ENCODE peak calls at places on chromosomes 4 and X, in nine cellular contexts. X is osteocyte, K is fibroblast of pulmonary artery, O is psoas muscle, T is cardiac fibroblast, C is fibroblast of mammary gland, Z is cardiac muscle cell, Q is H9, M is hepatocyte. A is an unnamed sample.
A peak's percentile ranks its signal among the peaks of the same experiment; 100 is the strongest.

GRCh38 chr4:157739237-157739636 is 433.6 kb downstream of the GASK1B start:
- DNase-seq in K (peak; percentile 47), O (no peak), X (no peak), C (peak; percentile 58), M (no peak), Z (peak; percentile 10), T (peak; percentile 5), Q (no peak), A (no peak)

GRCh38 chr4:79682161-79682560 is 274.1 kb upstream of the GK2 start:
- DNase-seq in K (no peak), O (no peak), T (no peak), Q (no peak), Z (no peak), M (no peak), X (no peak), C (no peak), A (no peak)

GRCh38 chr4:138960175-138960710 is 55.3 kb upstream of the NOCT start:
- DNase-seq in X (no peak), Q (no peak), K (no peak), T (no peak), O (no peak), Z (no peak), C (no peak), M (no peak), A (no peak)

GRCh38 chrX:153816821-153817220 is 13.5 kb downstream of the PDZD4 start:
- DNase-seq in K (no peak), Z (peak; percentile 6), O (no peak), X (no peak), Q (no peak), T (peak; percentile 8), C (no peak), M (no peak), A (no peak)

GRCh38 chrX:12975999-12976558 is 1.2 kb downstream of the TMSB4X start:
- DNase-seq in T (peak; percentile 69), O (peak; percentile 57), X (no peak), Z (peak; percentile 68), K (peak; percentile 54), M (peak; percentile 75), C (no peak), Q (no peak), A (no peak)

GRCh38 chr4:150600821-150601445 is 19.0 kb downstream of the MAB21L2 start:
- DNase-seq in X (no peak), Z (no peak), Q (no peak), M (no peak), C (no peak), T (no peak), K (no peak), O (no peak), A (no peak)

GRCh38 chr4:121484633-121485032 is 103.8 kb upstream of the QRFPR start:
- DNase-seq in Q (peak; percentile 61), Z (peak; percentile 81), X (no peak), T (peak; percentile 80), K (peak; percentile 78), C (peak; percentile 72), O (no peak), M (peak; percentile 73), A (no peak)

GRCh38 chr4:42816864-42817263 is 75.6 kb upstream of the GRXCR1 start:
- DNase-seq in C (no peak), Z (no peak), T (no peak), M (no peak), O (no peak), K (no peak), X (no peak), Q (no peak), A (no peak)

GRCh38 chr4:161936625-161937133 is 227.1 kb downstream of the FSTL5 start:
- DNase-seq in Q (no peak), M (no peak), O (no peak), Z (peak; percentile 50), T (peak; percentile 23), X (no peak), C (peak; percentile 13), K (peak; percentile 51), A (no peak)

GRCh38 chr4:88975925-88976511 is 81.0 kb downstream of the FAM13A start:
- DNase-seq in K (no peak), O (no peak), Q (no peak), M (no peak), Z (peak; percentile 39), X (no peak), C (peak; percentile 66), T (peak; percentile 25), A (no peak)

GRCh38 chrX:8306296-8306975 is 135.4 kb upstream of the VCX2 start:
- DNase-seq in C (no peak), K (no peak), Z (no peak), O (no peak), T (no peak), X (no peak), M (no peak), Q (no peak), A (no peak)

GRCh38 chrX:46573331-46573895 is at the start of gene CHST7:
- DNase-seq in Q (peak; percentile 78), T (peak; percentile 67), O (peak; percentile 83), K (peak; percentile 61), Z (peak; percentile 79), X (peak; percentile 89), C (peak; percentile 42), M (peak; percentile 68), A (peak; percentile 53)

GRCh38 chrX:46571423-46572294 is 1.9 kb upstream of the CHST7 start:
- DNase-seq in K (no peak), T (no peak), O (no peak), C (no peak), Z (no peak), Q (peak; percentile 28), X (no peak), M (no peak), A (no peak)

GRCh38 chrX:46574337-46574940 is 874 bp downstream of the CHST7 start:
- DNase-seq in M (no peak), Q (peak; percentile 39), O (peak; percentile 64), C (no peak), K (no peak), X (no peak), Z (peak; percentile 37), T (peak; percentile 15), A (no peak)

GRCh38 chrX:46573896-46574336 is 351 bp downstream of the CHST7 start:
- DNase-seq in C (peak; percentile 49), Q (peak; percentile 79), M (peak; percentile 57), K (peak; percentile 59), O (peak; percentile 56), X (no peak), T (peak; percentile 52), Z (peak; percentile 59), A (peak; percentile 46)

DNA sequence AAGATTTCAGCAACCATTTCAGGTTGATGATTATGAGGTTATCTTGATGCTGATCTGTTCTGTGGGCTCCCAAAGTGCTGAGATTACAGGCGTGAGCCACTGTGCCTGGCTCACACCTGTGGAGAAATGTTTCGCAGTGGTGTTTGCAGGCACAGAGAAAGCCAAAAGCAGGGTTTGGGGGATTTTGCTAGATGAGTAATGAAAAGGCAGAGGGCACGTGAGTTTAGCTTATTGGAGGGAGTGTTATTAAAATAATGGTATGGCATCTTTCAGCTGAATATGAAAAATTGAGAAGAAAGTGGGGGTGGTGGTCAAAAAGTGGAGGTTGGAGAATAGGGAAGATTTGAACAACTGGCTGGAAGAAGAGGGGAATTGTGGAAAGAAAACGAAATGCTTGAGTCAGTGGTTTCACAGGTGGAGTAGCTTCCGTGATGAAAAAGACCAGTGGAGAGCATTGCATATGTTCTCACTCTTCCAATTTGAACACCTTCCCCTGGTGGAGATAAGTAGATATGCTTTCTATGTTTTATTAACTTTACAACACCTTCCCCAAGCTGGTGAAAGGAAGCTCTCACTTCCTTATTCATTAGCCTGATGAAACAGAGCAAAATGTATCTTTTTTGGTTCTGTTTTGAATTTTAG is 1.1 kb upstream of the CHST7 start:
- DNase-seq in C (no peak), T (no peak), Q (no peak), X (no peak), Z (no peak), O (no peak), M (no peak), K (no peak), A (no peak)
- TF ChIP-seq CTCF in C (no peak), T (no peak), Q (no peak), X (no peak), Z (no peak), O (no peak), M (no peak), K (peak; percentile 2), A (no peak)

GRCh38 chr4:77819409-77819835 is 254 bp upstream of the CNOT6L start:
- DNase-seq in O (no peak), Q (peak; percentile 32), Z (peak; percentile 27), C (no peak), M (peak; percentile 81), K (peak; percentile 3), T (no peak), X (peak; percentile 85), A (no peak)

GRCh38 chr4:77820836-77821561 is 1.8 kb upstream of the CNOT6L start:
- DNase-seq in M (peak; percentile 11), T (peak; percentile 13), K (peak; percentile 18), X (no peak), Z (peak; percentile 29), Q (no peak), C (peak; percentile 14), O (no peak), A (no peak)

GRCh38 chr4:77818667-77819408 is at the start of gene CNOT6L:
- DNase-seq in Q (peak; percentile 54), C (peak; percentile 68), T (peak; percentile 84), Z (peak; percentile 86), K (peak; percentile 72), O (peak; percentile 85), X (peak; percentile 87), M (peak; percentile 92), A (peak; percentile 82)

GRCh38 chr4:77821775-77822174 is 2.6 kb upstream of the CNOT6L start:
- DNase-seq in O (no peak), Z (no peak), M (no peak), C (no peak), K (no peak), T (no peak), Q (no peak), X (no peak), A (no peak)

GRCh38 chr4:77819836-77820679 is 890 bp upstream of the CNOT6L start:
- DNase-seq in Q (peak; percentile 84), C (peak; percentile 75), M (peak; percentile 97), K (peak; percentile 83), X (peak; percentile 94), T (peak; percentile 87), O (peak; percentile 96), Z (peak; percentile 90), A (peak; percentile 92)
- TF ChIP-seq CTCF in Q (no peak), C (no peak), M (no peak), K (no peak), X (no peak), T (peak; percentile 6), O (no peak), Z (no peak), A (no peak)

GRCh38 chr4:133081246-133081645 is 67.8 kb upstream of the PCDH10 start:
- DNase-seq in X (no peak), Z (no peak), K (peak; percentile 20), C (no peak), M (no peak), Q (no peak), T (no peak), O (no peak), A (no peak)
- TF ChIP-seq CTCF in X (no peak), Z (no peak), K (peak; percentile 2), C (no peak), M (no peak), Q (no peak), T (no peak), O (no peak), A (no peak)

DNA sequence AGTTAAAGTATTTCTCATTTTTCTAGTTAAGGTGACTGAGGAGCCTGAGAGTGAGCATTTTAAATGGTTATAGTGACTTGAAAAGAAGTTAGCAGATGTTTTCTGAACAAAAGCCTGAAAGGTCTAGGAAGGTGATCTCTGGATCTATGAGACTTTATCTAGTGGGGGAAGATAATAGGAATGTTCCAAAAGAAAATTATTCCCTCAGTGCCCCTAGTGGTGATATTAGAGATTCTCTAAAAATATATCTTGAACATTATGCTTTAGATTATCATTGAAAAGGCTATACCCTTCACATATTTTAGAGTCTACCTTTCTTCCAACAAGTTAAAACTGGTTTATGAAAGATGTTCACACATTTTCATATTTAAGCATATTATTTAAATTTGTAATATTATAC is 69.0 kb upstream of the SPANXN1 start:
- DNase-seq in X (no peak), C (no peak), T (no peak), M (no peak), Z (no peak), O (no peak), K (no peak), Q (no peak), A (no peak)
- TF ChIP-seq CTCF in X (peak; percentile 28), C (peak; percentile 15), T (peak; percentile 17), M (peak; percentile 18), Z (no peak), O (no peak), K (no peak), Q (peak; percentile 52), A (no peak)